ENCODE peak calls at places on chromosomes 11 and 22, in five cellular contexts. One of them, this sample, is unnamed.
A peak's percentile ranks its signal among the peaks of the same experiment; 100 is the strongest.

GRCh38 chr11:74306440-74307175 is 4.8 kb downstream of the P4HA3 start:
- DNase-seq in adipocyte: no peak
- DNase-seq in Right ventricle myocardium superior: no peak
- DNase-seq in fibroblast of lung: peak; percentile 28
- DNase-seq in NCI-H748 treated with DMSO at 0.1 percent for 48 hours: no peak
- DNase-seq in this sample: no peak

GRCh38 chr22:26168934-26169311 is 339 bp upstream of the SEZ6L start:
- DNase-seq in adipocyte: no peak
- DNase-seq in Right ventricle myocardium superior: peak; percentile 41
- DNase-seq in fibroblast of lung: no peak
- DNase-seq in NCI-H748 treated with DMSO at 0.1 percent for 48 hours: peak; percentile 12
- DNase-seq in this sample: no peak

GRCh38 chr11:59429924-59430516 is 3.8 kb upstream of the OR5A2 start:
- DNase-seq in adipocyte: peak; percentile 64
- DNase-seq in Right ventricle myocardium superior: no peak
- DNase-seq in fibroblast of lung: peak; percentile 53
- DNase-seq in NCI-H748 treated with DMSO at 0.1 percent for 48 hours: peak; percentile 69
- DNase-seq in this sample: no peak

GRCh38 chr11:118691926-118692830 is 12.7 kb upstream of the TREH start:
- DNase-seq in adipocyte: peak; percentile 41
- DNase-seq in Right ventricle myocardium superior: no peak
- DNase-seq in fibroblast of lung: peak; percentile 32
- DNase-seq in NCI-H748 treated with DMSO at 0.1 percent for 48 hours: no peak
- DNase-seq in this sample: no peak

GRCh38 chr11:120248551-120249278 is 8.8 kb downstream of the POU2F3 start:
- DNase-seq in adipocyte: peak; percentile 33
- DNase-seq in Right ventricle myocardium superior: no peak
- DNase-seq in fibroblast of lung: peak; percentile 19
- DNase-seq in NCI-H748 treated with DMSO at 0.1 percent for 48 hours: no peak
- DNase-seq in this sample: no peak

GRCh38 chr11:40508307-40508706 is 951.1 kb downstream of the LRRC4C start:
- DNase-seq in adipocyte: no peak
- DNase-seq in Right ventricle myocardium superior: no peak
- DNase-seq in fibroblast of lung: no peak
- DNase-seq in NCI-H748 treated with DMSO at 0.1 percent for 48 hours: no peak
- DNase-seq in this sample: no peak

GRCh38 chr22:19705181-19705934 is 8.9 kb upstream of the SEPTIN5 start:
- DNase-seq in adipocyte: no peak
- DNase-seq in Right ventricle myocardium superior: peak; percentile 37
- DNase-seq in fibroblast of lung: no peak
- DNase-seq in NCI-H748 treated with DMSO at 0.1 percent for 48 hours: no peak
- DNase-seq in this sample: no peak

GRCh38 chr11:102317099-102317767 is at the start of gene BIRC3:
- DNase-seq in adipocyte: peak; percentile 85
- DNase-seq in Right ventricle myocardium superior: peak; percentile 86
- DNase-seq in fibroblast of lung: peak; percentile 88
- DNase-seq in NCI-H748 treated with DMSO at 0.1 percent for 48 hours: peak; percentile 78
- DNase-seq in this sample: peak; percentile 95

GRCh38 chr11:41659990-41660389 is 200.5 kb upstream of the LRRC4C start:
- DNase-seq in adipocyte: no peak
- DNase-seq in Right ventricle myocardium superior: no peak
- DNase-seq in fibroblast of lung: no peak
- DNase-seq in NCI-H748 treated with DMSO at 0.1 percent for 48 hours: no peak
- DNase-seq in this sample: peak; percentile 45

GRCh38 chr11:69828276-69828970 is 9.2 kb upstream of the FGF3 start:
- DNase-seq in adipocyte: no peak
- DNase-seq in Right ventricle myocardium superior: no peak
- DNase-seq in fibroblast of lung: no peak
- DNase-seq in NCI-H748 treated with DMSO at 0.1 percent for 48 hours: no peak
- DNase-seq in this sample: no peak

GRCh38 chr22:25453557-25453956 is 110.9 kb upstream of the GRK3 start:
- DNase-seq in adipocyte: no peak
- DNase-seq in Right ventricle myocardium superior: no peak
- DNase-seq in fibroblast of lung: no peak
- DNase-seq in NCI-H748 treated with DMSO at 0.1 percent for 48 hours: no peak
- DNase-seq in this sample: no peak

GRCh38 chr11:21965221-21965620 is 227.7 kb upstream of the ANO5 start:
- DNase-seq in adipocyte: no peak
- DNase-seq in Right ventricle myocardium superior: no peak
- DNase-seq in fibroblast of lung: no peak
- DNase-seq in NCI-H748 treated with DMSO at 0.1 percent for 48 hours: no peak
- DNase-seq in this sample: no peak

GRCh38 chr22:23836692-23837495 is 1.9 kb downstream of the DERL3 start:
- DNase-seq in adipocyte: no peak
- DNase-seq in Right ventricle myocardium superior: peak; percentile 32
- DNase-seq in fibroblast of lung: no peak
- DNase-seq in NCI-H748 treated with DMSO at 0.1 percent for 48 hours: no peak
- DNase-seq in this sample: no peak

GRCh38 chr11:86459682-86460460 is 85.2 kb downstream of the CCDC81 start:
- DNase-seq in adipocyte: peak; percentile 72
- DNase-seq in Right ventricle myocardium superior: peak; percentile 60
- DNase-seq in fibroblast of lung: peak; percentile 71
- DNase-seq in NCI-H748 treated with DMSO at 0.1 percent for 48 hours: no peak
- DNase-seq in this sample: peak; percentile 12

GRCh38 chr11:14645247-14645912 is 1.8 kb downstream of the PDE3B start:
- DNase-seq in adipocyte: peak; percentile 35
- DNase-seq in Right ventricle myocardium superior: no peak
- DNase-seq in fibroblast of lung: peak; percentile 52
- DNase-seq in NCI-H748 treated with DMSO at 0.1 percent for 48 hours: peak; percentile 21
- DNase-seq in this sample: no peak

GRCh38 chr11:47914743-47915142 is 65.6 kb upstream of the PTPRJ start:
- DNase-seq in adipocyte: no peak
- DNase-seq in Right ventricle myocardium superior: no peak
- DNase-seq in fibroblast of lung: no peak
- DNase-seq in NCI-H748 treated with DMSO at 0.1 percent for 48 hours: no peak
- DNase-seq in this sample: no peak

This sample was measured in SHP77.